ENCODE peak calls at places on chromosomes 2 and 18, in four cellular contexts. One of them, this sample, is unnamed.

GRCh38 chr2:693606-694005 is 16.4 kb upstream of the TMEM18 start:
- DNase-seq in GM12864: no peak
- DNase-seq in A549: no peak
- DNase-seq in mesothelial cell of epicardium: no peak
- DNase-seq in this sample: no peak

GRCh38 chr2:33909945-33910344 is 310.8 kb upstream of the FAM98A start:
- DNase-seq in mesothelial cell of epicardium: no peak
- DNase-seq in GM12864: no peak
- DNase-seq in A549: peak; percentile 2
- DNase-seq in this sample: no peak

GRCh38 chr18:79853993-79854364 is 56.2 kb downstream of the KCNG2 start:
- DNase-seq in A549: no peak
- DNase-seq in GM12864: no peak
- DNase-seq in mesothelial cell of epicardium: no peak
- DNase-seq in this sample: no peak

GRCh38 chr18:53526092-53526491 is 698.4 kb downstream of the MBD2 start:
- DNase-seq in GM12864: no peak
- DNase-seq in mesothelial cell of epicardium: no peak
- DNase-seq in A549: no peak
- DNase-seq in this sample: no peak

GRCh38 chr2:28055325-28055970 is 164.9 kb downstream of the BABAM2 start:
- DNase-seq in GM12864: no peak
- DNase-seq in A549: no peak
- DNase-seq in mesothelial cell of epicardium: no peak
- DNase-seq in this sample: no peak

GRCh38 chr2:169258045-169258601 is 104.2 kb downstream of the LRP2 start:
- DNase-seq in A549: no peak
- DNase-seq in mesothelial cell of epicardium: no peak
- DNase-seq in GM12864: no peak
- DNase-seq in this sample: no peak

GRCh38 chr2:222468338-222468737 is 44.0 kb downstream of the SGPP2 start:
- DNase-seq in A549: no peak
- DNase-seq in mesothelial cell of epicardium: no peak
- DNase-seq in GM12864: no peak
- DNase-seq in this sample: no peak

GRCh38 chr2:10297950-10298349 is 4.8 kb upstream of the HPCAL1 start:
- DNase-seq in GM12864: no peak
- DNase-seq in mesothelial cell of epicardium: no peak
- DNase-seq in A549: peak; percentile 73
- DNase-seq in this sample: no peak

GRCh38 chr18:48230459-48231113 is 178.6 kb downstream of the ZBTB7C start:
- DNase-seq in mesothelial cell of epicardium: no peak
- DNase-seq in A549: peak; percentile 66
- DNase-seq in GM12864: no peak
- DNase-seq in this sample: peak; percentile 72

GRCh38 chr2:177984739-177985138 is 87.8 kb downstream of the PDE11A start:
- DNase-seq in A549: no peak
- DNase-seq in GM12864: no peak
- DNase-seq in mesothelial cell of epicardium: no peak
- DNase-seq in this sample: no peak

GRCh38 chr18:79792096-79792987 is 5.4 kb upstream of the KCNG2 start:
- DNase-seq in A549: no peak
- DNase-seq in GM12864: no peak
- DNase-seq in mesothelial cell of epicardium: no peak
- DNase-seq in this sample: no peak

GRCh38 chr2:61670591-61671503 is 132.7 kb upstream of the XPO1 start:
- DNase-seq in mesothelial cell of epicardium: no peak
- DNase-seq in A549: peak; percentile 72
- DNase-seq in GM12864: peak; percentile 56
- DNase-seq in this sample: no peak

GRCh38 chr2:11337909-11338308 is 6.5 kb downstream of the ROCK2 start:
- DNase-seq in GM12864: no peak
- DNase-seq in mesothelial cell of epicardium: no peak
- DNase-seq in A549: no peak
- DNase-seq in this sample: no peak

GRCh38 chr2:152518016-152518415 is 183.0 kb downstream of the FMNL2 start:
- DNase-seq in GM12864: no peak
- DNase-seq in mesothelial cell of epicardium: no peak
- DNase-seq in A549: no peak
- DNase-seq in this sample: no peak
- TF ChIP-seq CTCF in GM12864: no peak
- TF ChIP-seq CTCF in mesothelial cell of epicardium: no peak
- TF ChIP-seq CTCF in A549: no peak
- TF ChIP-seq CTCF in this sample: no peak

DNA sequence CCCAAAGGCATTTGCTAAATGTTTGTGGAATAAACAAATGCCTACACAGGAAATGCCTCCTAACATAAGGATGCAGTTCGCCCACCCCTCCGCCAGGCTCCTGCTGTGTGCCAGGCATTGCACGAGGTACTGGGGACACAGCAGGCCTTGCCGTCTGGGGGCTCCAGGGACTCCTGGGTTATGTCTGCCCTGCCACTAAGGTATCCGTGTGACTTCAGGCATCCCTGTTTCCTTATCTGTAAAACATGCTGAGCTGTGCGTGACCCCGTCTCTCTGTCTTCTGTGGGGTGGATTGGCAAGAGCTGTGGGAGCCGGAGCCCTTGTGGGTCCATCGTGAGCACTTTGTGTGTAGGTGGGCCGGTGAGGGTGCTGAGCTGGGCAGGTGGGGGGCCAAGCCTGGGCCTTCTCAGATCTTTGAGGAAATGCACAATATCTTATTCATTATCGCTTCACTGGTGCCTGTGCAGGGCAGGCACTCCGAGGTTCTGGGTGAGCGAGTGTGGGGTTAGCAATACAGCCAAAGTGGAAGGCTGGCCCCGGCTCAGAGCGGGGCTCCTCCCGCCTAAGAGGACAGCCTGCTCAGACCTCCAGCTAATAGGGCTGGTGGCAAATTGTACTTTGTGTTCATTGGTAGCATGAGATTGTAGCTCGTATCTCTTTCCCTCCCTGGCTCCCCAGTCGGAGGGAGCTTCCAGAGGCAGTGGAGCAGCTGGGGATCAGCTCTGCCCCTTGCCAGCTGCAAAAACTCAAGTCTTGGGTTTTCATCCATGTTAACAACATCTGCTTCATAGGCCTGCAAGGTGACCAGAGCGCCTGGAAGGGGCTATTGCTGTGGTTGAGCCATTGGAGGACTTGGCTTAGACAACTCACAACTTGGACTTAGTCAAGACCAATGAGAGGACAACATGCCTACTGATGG is 126.8 kb downstream of the GLI2 start:
- DNase-seq in mesothelial cell of epicardium: no peak
- DNase-seq in GM12864: no peak
- DNase-seq in A549: no peak
- DNase-seq in this sample: no peak
- TF ChIP-seq CTCF in mesothelial cell of epicardium: no peak
- TF ChIP-seq CTCF in GM12864: no peak
- TF ChIP-seq CTCF in A549: no peak
- TF ChIP-seq CTCF in this sample: no peak

GRCh38 chr2:30710016-30710415 is 97.2 kb downstream of the CAPN13 start:
- DNase-seq in GM12864: no peak
- DNase-seq in A549: no peak
- DNase-seq in mesothelial cell of epicardium: no peak
- DNase-seq in this sample: no peak

GRCh38 chr2:30709516-30709915 is 97.7 kb downstream of the CAPN13 start:
- DNase-seq in mesothelial cell of epicardium: no peak
- DNase-seq in A549: no peak
- DNase-seq in GM12864: no peak
- DNase-seq in this sample: no peak

GRCh38 chr2:30707304-30707903 is 99.8 kb downstream of the CAPN13 start:
- DNase-seq in A549: no peak
- DNase-seq in mesothelial cell of epicardium: no peak
- DNase-seq in GM12864: no peak
- DNase-seq in this sample: no peak

GRCh38 chr2:30710461-30710860 is 96.8 kb downstream of the CAPN13 start:
- DNase-seq in GM12864: no peak
- DNase-seq in A549: no peak
- DNase-seq in mesothelial cell of epicardium: no peak
- DNase-seq in this sample: no peak

DNA sequence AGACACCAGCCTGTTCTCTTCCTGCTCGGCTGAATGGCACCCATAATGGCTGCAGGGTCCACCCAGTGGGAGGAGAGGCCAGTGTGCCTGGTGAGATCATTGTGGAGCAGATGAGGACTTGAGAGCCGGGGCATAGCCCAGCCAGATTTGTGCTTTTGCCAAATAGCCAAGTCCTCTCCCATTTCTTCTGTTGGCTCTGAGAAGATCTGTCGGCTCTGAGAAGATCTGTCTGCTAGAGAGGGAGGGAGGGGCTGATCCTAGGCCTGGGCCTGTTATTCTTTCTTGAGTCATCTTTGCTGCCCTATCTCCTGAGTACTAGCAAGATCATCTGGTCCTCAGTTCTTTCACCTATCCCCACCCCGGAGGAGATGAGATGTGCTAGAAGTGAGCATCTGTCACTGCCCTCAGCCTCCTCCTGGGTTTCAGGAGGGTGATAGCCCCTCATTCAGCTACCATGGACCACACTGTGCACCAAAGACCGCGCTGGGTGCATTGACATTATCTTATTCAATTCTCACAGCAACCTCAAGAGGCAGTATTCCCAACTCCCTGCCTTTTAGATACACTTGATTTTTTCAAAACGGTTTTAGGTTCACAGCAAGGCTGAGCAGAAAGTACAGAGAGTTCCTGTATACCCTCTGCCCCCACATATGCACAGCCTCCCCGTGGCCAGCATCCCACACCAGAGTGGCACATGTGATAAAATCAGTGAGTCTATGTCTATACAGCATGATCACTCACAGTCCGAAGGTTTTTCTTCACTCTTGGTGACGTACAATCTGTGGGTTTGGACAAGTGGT is 98.6 kb downstream of the CAPN13 start:
- DNase-seq in A549: peak; percentile 31
- DNase-seq in mesothelial cell of epicardium: no peak
- DNase-seq in GM12864: no peak
- DNase-seq in this sample: no peak
- TF ChIP-seq CTCF in A549: peak; percentile 11
- TF ChIP-seq CTCF in mesothelial cell of epicardium: peak; percentile 56
- TF ChIP-seq CTCF in GM12864: peak; percentile 49
- TF ChIP-seq CTCF in this sample: peak; percentile 64

GRCh38 chr18:10076502-10077030 is 162.8 kb downstream of the VAPA start:
- DNase-seq in mesothelial cell of epicardium: no peak
- DNase-seq in A549: no peak
- DNase-seq in GM12864: no peak
- DNase-seq in this sample: no peak
- TF ChIP-seq CTCF in mesothelial cell of epicardium: no peak
- TF ChIP-seq CTCF in A549: no peak
- TF ChIP-seq CTCF in GM12864: no peak
- TF ChIP-seq CTCF in this sample: no peak

GRCh38 chr2:120949027-120949956 is 213.6 kb downstream of the GLI2 start:
- DNase-seq in mesothelial cell of epicardium: no peak
- DNase-seq in A549: peak; percentile 53
- DNase-seq in GM12864: no peak
- DNase-seq in this sample: no peak
- TF ChIP-seq CTCF in mesothelial cell of epicardium: no peak
- TF ChIP-seq CTCF in A549: peak; percentile 55
- TF ChIP-seq CTCF in GM12864: peak; percentile 23
- TF ChIP-seq CTCF in this sample: no peak

GRCh38 chr2:214246417-214246816 is 164.4 kb upstream of the VWC2L start:
- DNase-seq in A549: no peak
- DNase-seq in mesothelial cell of epicardium: no peak
- DNase-seq in GM12864: no peak
- DNase-seq in this sample: no peak

GRCh38 chr2:214244847-214245246 is 166.0 kb upstream of the VWC2L start:
- DNase-seq in mesothelial cell of epicardium: no peak
- DNase-seq in GM12864: no peak
- DNase-seq in A549: no peak
- DNase-seq in this sample: no peak

GRCh38 chr2:214242797-214243196 is 168.1 kb upstream of the VWC2L start:
- DNase-seq in A549: no peak
- DNase-seq in mesothelial cell of epicardium: no peak
- DNase-seq in GM12864: no peak
- DNase-seq in this sample: no peak

GRCh38 chr2:214247531-214247930 is 163.3 kb upstream of the VWC2L start:
- DNase-seq in GM12864: no peak
- DNase-seq in A549: no peak
- DNase-seq in mesothelial cell of epicardium: no peak
- DNase-seq in this sample: no peak
- TF ChIP-seq CTCF in GM12864: no peak
- TF ChIP-seq CTCF in A549: no peak
- TF ChIP-seq CTCF in mesothelial cell of epicardium: no peak
- TF ChIP-seq CTCF in this sample: no peak

DNA sequence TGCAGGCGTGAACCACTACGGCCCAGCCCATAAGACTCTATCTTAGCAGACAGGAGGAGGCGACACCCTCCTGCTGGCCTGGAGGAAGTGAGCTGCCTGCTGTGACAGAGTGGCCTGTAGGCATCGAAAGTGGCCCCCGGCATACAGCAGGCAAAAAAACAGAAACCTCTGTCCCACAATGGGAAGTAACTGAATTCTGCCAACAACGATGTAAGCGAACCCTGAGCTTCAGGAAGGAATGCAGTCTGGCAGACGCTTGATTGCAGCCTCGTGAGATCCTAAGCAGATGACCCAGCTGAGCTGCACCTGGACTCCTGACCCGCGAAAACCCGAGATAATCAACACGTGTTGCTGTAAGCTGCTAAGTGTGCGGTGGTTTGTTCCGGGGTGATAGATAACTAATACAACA is 13.6 kb downstream of the MRO start:
- DNase-seq in mesothelial cell of epicardium: no peak
- DNase-seq in A549: no peak
- DNase-seq in GM12864: no peak
- DNase-seq in this sample: no peak
- TF ChIP-seq CTCF in mesothelial cell of epicardium: no peak
- TF ChIP-seq CTCF in A549: no peak
- TF ChIP-seq CTCF in GM12864: peak; percentile 6
- TF ChIP-seq CTCF in this sample: no peak

DNA sequence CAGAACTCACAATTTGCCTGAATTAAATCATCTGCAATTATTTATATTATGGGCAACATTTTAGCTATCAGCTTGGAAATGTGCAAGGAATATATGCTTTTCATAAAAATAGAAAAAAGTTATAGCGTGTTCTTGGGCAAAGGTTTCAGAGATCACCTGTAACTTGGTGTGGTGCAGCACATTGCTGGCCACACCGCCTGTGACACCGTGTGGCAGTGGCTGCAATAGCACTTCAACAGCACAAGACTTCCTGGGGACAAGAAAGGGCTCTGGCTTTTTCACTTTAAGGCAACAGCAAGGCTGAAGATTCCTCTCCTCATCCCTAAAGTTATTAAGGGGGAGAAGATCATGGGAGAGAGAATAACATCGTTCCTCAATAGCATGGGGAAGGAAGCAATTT is 14.8 kb upstream of the SERPINB3 start:
- DNase-seq in A549: peak; percentile 56
- DNase-seq in mesothelial cell of epicardium: no peak
- DNase-seq in GM12864: peak; percentile 8
- DNase-seq in this sample: peak; percentile 21
- TF ChIP-seq CTCF in A549: no peak
- TF ChIP-seq CTCF in mesothelial cell of epicardium: no peak
- TF ChIP-seq CTCF in GM12864: peak; percentile 76
- TF ChIP-seq CTCF in this sample: peak; percentile 43

GRCh38 chr18:50659091-50660003 is 99.5 kb downstream of the MAPK4 start:
- DNase-seq in GM12864: no peak
- DNase-seq in A549: peak; percentile 44
- DNase-seq in mesothelial cell of epicardium: no peak
- DNase-seq in this sample: no peak
- TF ChIP-seq CTCF in GM12864: no peak
- TF ChIP-seq CTCF in A549: no peak
- TF ChIP-seq CTCF in mesothelial cell of epicardium: no peak
- TF ChIP-seq CTCF in this sample: no peak

GRCh38 chr18:30556112-30556511 is 486.4 kb downstream of the DSC3 start:
- DNase-seq in mesothelial cell of epicardium: no peak
- DNase-seq in GM12864: no peak
- DNase-seq in A549: no peak
- DNase-seq in this sample: no peak
- TF ChIP-seq CTCF in mesothelial cell of epicardium: no peak
- TF ChIP-seq CTCF in GM12864: no peak
- TF ChIP-seq CTCF in A549: no peak
- TF ChIP-seq CTCF in this sample: no peak

This sample was measured in endothelial cell.